ENCODE peak calls at places on chromosome X, in eight cellular contexts. One of them, this sample, is unnamed.

GRCh38 chrX:40156472-40157227 is 58.9 kb upstream of the BCOR start:
- DNase-seq in A549: no peak
- DNase-seq in AG09319: no peak
- DNase-seq in activated CD8-positive, alpha-beta memory T cell treated with anti-CD3 and anti-CD28 coated beads for 4 hours: no peak
- DNase-seq in D341Med: no peak
- DNase-seq in left ventricle myocardium inferior: no peak
- DNase-seq in posterior cingulate gyrus: no peak
- DNase-seq in T-helper 2 cell: no peak
- DNase-seq in this sample: no peak

GRCh38 chrX:139554367-139554766 is 23.8 kb downstream of the F9 start:
- DNase-seq in A549: no peak
- DNase-seq in AG09319: no peak
- DNase-seq in activated CD8-positive, alpha-beta memory T cell treated with anti-CD3 and anti-CD28 coated beads for 4 hours: no peak
- DNase-seq in D341Med: no peak
- DNase-seq in left ventricle myocardium inferior: no peak
- DNase-seq in posterior cingulate gyrus: no peak
- DNase-seq in T-helper 2 cell: no peak
- DNase-seq in this sample: no peak

GRCh38 chrX:70046978-70047377 is 2.8 kb downstream of the AWAT2 start:
- DNase-seq in A549: no peak
- DNase-seq in AG09319: peak; percentile 5
- DNase-seq in activated CD8-positive, alpha-beta memory T cell treated with anti-CD3 and anti-CD28 coated beads for 4 hours: no peak
- DNase-seq in D341Med: no peak
- DNase-seq in left ventricle myocardium inferior: no peak
- DNase-seq in posterior cingulate gyrus: no peak
- DNase-seq in T-helper 2 cell: no peak
- DNase-seq in this sample: no peak

GRCh38 chrX:27675493-27675892 is 85.3 kb downstream of the DCAF8L2 start:
- DNase-seq in A549: no peak
- DNase-seq in AG09319: no peak
- DNase-seq in activated CD8-positive, alpha-beta memory T cell treated with anti-CD3 and anti-CD28 coated beads for 4 hours: no peak
- DNase-seq in D341Med: no peak
- DNase-seq in left ventricle myocardium inferior: no peak
- DNase-seq in posterior cingulate gyrus: no peak
- DNase-seq in T-helper 2 cell: no peak
- DNase-seq in this sample: no peak

GRCh38 chrX:99242001-99242400 is 1168.1 kb downstream of the PCDH19 start:
- DNase-seq in A549: no peak
- DNase-seq in AG09319: no peak
- DNase-seq in activated CD8-positive, alpha-beta memory T cell treated with anti-CD3 and anti-CD28 coated beads for 4 hours: no peak
- DNase-seq in D341Med: no peak
- DNase-seq in left ventricle myocardium inferior: no peak
- DNase-seq in posterior cingulate gyrus: no peak
- DNase-seq in T-helper 2 cell: no peak
- DNase-seq in this sample: no peak

GRCh38 chrX:81355436-81355835 is 153.5 kb downstream of the SH3BGRL start:
- DNase-seq in A549: no peak
- DNase-seq in AG09319: no peak
- DNase-seq in activated CD8-positive, alpha-beta memory T cell treated with anti-CD3 and anti-CD28 coated beads for 4 hours: no peak
- DNase-seq in D341Med: no peak
- DNase-seq in left ventricle myocardium inferior: no peak
- DNase-seq in posterior cingulate gyrus: no peak
- DNase-seq in T-helper 2 cell: no peak
- DNase-seq in this sample: no peak

GRCh38 chrX:44903842-44904530 is 31.0 kb downstream of the KDM6A start:
- DNase-seq in A549: no peak
- DNase-seq in AG09319: no peak
- DNase-seq in activated CD8-positive, alpha-beta memory T cell treated with anti-CD3 and anti-CD28 coated beads for 4 hours: no peak
- DNase-seq in D341Med: no peak
- DNase-seq in left ventricle myocardium inferior: no peak
- DNase-seq in posterior cingulate gyrus: no peak
- DNase-seq in T-helper 2 cell: no peak
- DNase-seq in this sample: peak; percentile 34

GRCh38 chrX:151753313-151754041 is 18.9 kb downstream of the CNGA2 start:
- DNase-seq in A549: peak; percentile 50
- DNase-seq in AG09319: peak; percentile 19
- DNase-seq in activated CD8-positive, alpha-beta memory T cell treated with anti-CD3 and anti-CD28 coated beads for 4 hours: no peak
- DNase-seq in D341Med: peak; percentile 66
- DNase-seq in left ventricle myocardium inferior: peak; percentile 32
- DNase-seq in posterior cingulate gyrus: peak; percentile 48
- DNase-seq in T-helper 2 cell: no peak
- DNase-seq in this sample: peak; percentile 69

GRCh38 chrX:69232945-69233344 is 67.7 kb upstream of the PJA1 start:
- DNase-seq in A549: no peak
- DNase-seq in AG09319: no peak
- DNase-seq in activated CD8-positive, alpha-beta memory T cell treated with anti-CD3 and anti-CD28 coated beads for 4 hours: no peak
- DNase-seq in D341Med: peak; percentile 56
- DNase-seq in left ventricle myocardium inferior: no peak
- DNase-seq in posterior cingulate gyrus: no peak
- DNase-seq in T-helper 2 cell: no peak
- DNase-seq in this sample: peak; percentile 50

GRCh38 chrX:65985922-65986588 is 53.8 kb downstream of the VSIG4 start:
- DNase-seq in A549: peak; percentile 25
- DNase-seq in AG09319: peak; percentile 3
- DNase-seq in activated CD8-positive, alpha-beta memory T cell treated with anti-CD3 and anti-CD28 coated beads for 4 hours: peak; percentile 10
- DNase-seq in D341Med: peak; percentile 12
- DNase-seq in left ventricle myocardium inferior: no peak
- DNase-seq in posterior cingulate gyrus: no peak
- DNase-seq in T-helper 2 cell: no peak
- DNase-seq in this sample: peak; percentile 29

GRCh38 chrX:40418413-40419195 is 162.2 kb upstream of the ATP6AP2 start:
- DNase-seq in A549: no peak
- DNase-seq in AG09319: no peak
- DNase-seq in activated CD8-positive, alpha-beta memory T cell treated with anti-CD3 and anti-CD28 coated beads for 4 hours: no peak
- DNase-seq in D341Med: no peak
- DNase-seq in left ventricle myocardium inferior: no peak
- DNase-seq in posterior cingulate gyrus: no peak
- DNase-seq in T-helper 2 cell: no peak
- DNase-seq in this sample: no peak

GRCh38 chrX:11597479-11597878 is 68.2 kb downstream of the ARHGAP6 start:
- DNase-seq in A549: no peak
- DNase-seq in AG09319: no peak
- DNase-seq in activated CD8-positive, alpha-beta memory T cell treated with anti-CD3 and anti-CD28 coated beads for 4 hours: no peak
- DNase-seq in D341Med: no peak
- DNase-seq in left ventricle myocardium inferior: no peak
- DNase-seq in posterior cingulate gyrus: no peak
- DNase-seq in T-helper 2 cell: no peak
- DNase-seq in this sample: no peak

GRCh38 chrX:46703980-46704379 is 54.9 kb downstream of the SLC9A7 start:
- DNase-seq in A549: no peak
- DNase-seq in AG09319: no peak
- DNase-seq in activated CD8-positive, alpha-beta memory T cell treated with anti-CD3 and anti-CD28 coated beads for 4 hours: no peak
- DNase-seq in D341Med: no peak
- DNase-seq in left ventricle myocardium inferior: no peak
- DNase-seq in posterior cingulate gyrus: no peak
- DNase-seq in T-helper 2 cell: no peak
- DNase-seq in this sample: no peak

GRCh38 chrX:16722481-16722880 is 3.1 kb downstream of the SYAP1 start:
- DNase-seq in A549: no peak
- DNase-seq in AG09319: no peak
- DNase-seq in activated CD8-positive, alpha-beta memory T cell treated with anti-CD3 and anti-CD28 coated beads for 4 hours: no peak
- DNase-seq in D341Med: no peak
- DNase-seq in left ventricle myocardium inferior: no peak
- DNase-seq in posterior cingulate gyrus: no peak
- DNase-seq in T-helper 2 cell: no peak
- DNase-seq in this sample: no peak

GRCh38 chrX:154368630-154369452 is 5.6 kb downstream of the FLNA start:
- DNase-seq in A549: peak; percentile 68
- DNase-seq in AG09319: peak; percentile 79
- DNase-seq in activated CD8-positive, alpha-beta memory T cell treated with anti-CD3 and anti-CD28 coated beads for 4 hours: peak; percentile 90
- DNase-seq in D341Med: no peak
- DNase-seq in left ventricle myocardium inferior: peak; percentile 68
- DNase-seq in posterior cingulate gyrus: no peak
- DNase-seq in T-helper 2 cell: peak; percentile 83
- DNase-seq in this sample: peak; percentile 51

GRCh38 chrX:80237072-80237471 is 183.2 kb upstream of the TENT5D start:
- DNase-seq in A549: no peak
- DNase-seq in AG09319: no peak
- DNase-seq in activated CD8-positive, alpha-beta memory T cell treated with anti-CD3 and anti-CD28 coated beads for 4 hours: no peak
- DNase-seq in D341Med: no peak
- DNase-seq in left ventricle myocardium inferior: no peak
- DNase-seq in posterior cingulate gyrus: no peak
- DNase-seq in T-helper 2 cell: no peak
- DNase-seq in this sample: no peak

GRCh38 chrX:111719426-111720210 is 38.6 kb downstream of the ALG13 start:
- DNase-seq in A549: no peak
- DNase-seq in AG09319: no peak
- DNase-seq in activated CD8-positive, alpha-beta memory T cell treated with anti-CD3 and anti-CD28 coated beads for 4 hours: no peak
- DNase-seq in D341Med: no peak
- DNase-seq in left ventricle myocardium inferior: no peak
- DNase-seq in posterior cingulate gyrus: no peak
- DNase-seq in T-helper 2 cell: no peak
- DNase-seq in this sample: peak; percentile 35

GRCh38 chrX:37320541-37321203 is 28.5 kb upstream of the PRRG1 start:
- DNase-seq in A549: no peak
- DNase-seq in AG09319: no peak
- DNase-seq in activated CD8-positive, alpha-beta memory T cell treated with anti-CD3 and anti-CD28 coated beads for 4 hours: no peak
- DNase-seq in D341Med: no peak
- DNase-seq in left ventricle myocardium inferior: no peak
- DNase-seq in posterior cingulate gyrus: no peak
- DNase-seq in T-helper 2 cell: no peak
- DNase-seq in this sample: no peak

GRCh38 chrX:108264376-108264775 is 172.8 kb downstream of the ATG4A start:
- DNase-seq in A549: no peak
- DNase-seq in AG09319: no peak
- DNase-seq in activated CD8-positive, alpha-beta memory T cell treated with anti-CD3 and anti-CD28 coated beads for 4 hours: no peak
- DNase-seq in D341Med: no peak
- DNase-seq in left ventricle myocardium inferior: no peak
- DNase-seq in posterior cingulate gyrus: no peak
- DNase-seq in T-helper 2 cell: no peak
- DNase-seq in this sample: no peak

GRCh38 chrX:39165185-39165584 is 363.9 kb downstream of the MID1IP1 start:
- DNase-seq in A549: no peak
- DNase-seq in AG09319: no peak
- DNase-seq in activated CD8-positive, alpha-beta memory T cell treated with anti-CD3 and anti-CD28 coated beads for 4 hours: no peak
- DNase-seq in D341Med: no peak
- DNase-seq in left ventricle myocardium inferior: no peak
- DNase-seq in posterior cingulate gyrus: no peak
- DNase-seq in T-helper 2 cell: no peak
- DNase-seq in this sample: no peak

GRCh38 chrX:63250253-63250868 is 100.8 kb downstream of the SPIN4 start:
- DNase-seq in A549: peak; percentile 4
- DNase-seq in AG09319: peak; percentile 61
- DNase-seq in activated CD8-positive, alpha-beta memory T cell treated with anti-CD3 and anti-CD28 coated beads for 4 hours: no peak
- DNase-seq in D341Med: peak; percentile 37
- DNase-seq in left ventricle myocardium inferior: no peak
- DNase-seq in posterior cingulate gyrus: no peak
- DNase-seq in T-helper 2 cell: no peak
- DNase-seq in this sample: peak; percentile 82

GRCh38 chrX:116318672-116319071 is 117.7 kb upstream of the SLC6A14 start:
- DNase-seq in A549: no peak
- DNase-seq in AG09319: no peak
- DNase-seq in activated CD8-positive, alpha-beta memory T cell treated with anti-CD3 and anti-CD28 coated beads for 4 hours: no peak
- DNase-seq in D341Med: no peak
- DNase-seq in left ventricle myocardium inferior: no peak
- DNase-seq in posterior cingulate gyrus: no peak
- DNase-seq in T-helper 2 cell: no peak
- DNase-seq in this sample: no peak

GRCh38 chrX:22165732-22166457 is 106.8 kb upstream of the CBLL2 start:
- DNase-seq in A549: no peak
- DNase-seq in AG09319: no peak
- DNase-seq in activated CD8-positive, alpha-beta memory T cell treated with anti-CD3 and anti-CD28 coated beads for 4 hours: no peak
- DNase-seq in D341Med: no peak
- DNase-seq in left ventricle myocardium inferior: no peak
- DNase-seq in posterior cingulate gyrus: no peak
- DNase-seq in T-helper 2 cell: no peak
- DNase-seq in this sample: no peak

GRCh38 chrX:141673946-141674345 is 24.6 kb downstream of the SPANXD start:
- DNase-seq in A549: no peak
- DNase-seq in AG09319: no peak
- DNase-seq in activated CD8-positive, alpha-beta memory T cell treated with anti-CD3 and anti-CD28 coated beads for 4 hours: no peak
- DNase-seq in D341Med: no peak
- DNase-seq in left ventricle myocardium inferior: no peak
- DNase-seq in posterior cingulate gyrus: no peak
- DNase-seq in T-helper 2 cell: no peak
- DNase-seq in this sample: no peak

GRCh38 chrX:10794203-10794630 is 173.8 kb upstream of the MID1 start:
- DNase-seq in A549: no peak
- DNase-seq in AG09319: no peak
- DNase-seq in activated CD8-positive, alpha-beta memory T cell treated with anti-CD3 and anti-CD28 coated beads for 4 hours: no peak
- DNase-seq in D341Med: no peak
- DNase-seq in left ventricle myocardium inferior: no peak
- DNase-seq in posterior cingulate gyrus: no peak
- DNase-seq in T-helper 2 cell: no peak
- DNase-seq in this sample: no peak

GRCh38 chrX:148504412-148504950 is 4.1 kb downstream of the AFF2 start:
- DNase-seq in A549: no peak
- DNase-seq in AG09319: no peak
- DNase-seq in activated CD8-positive, alpha-beta memory T cell treated with anti-CD3 and anti-CD28 coated beads for 4 hours: no peak
- DNase-seq in D341Med: no peak
- DNase-seq in left ventricle myocardium inferior: no peak
- DNase-seq in posterior cingulate gyrus: no peak
- DNase-seq in T-helper 2 cell: no peak
- DNase-seq in this sample: peak; percentile 38

GRCh38 chrX:15939737-15940136 is 85.1 kb upstream of the AP1S2 start:
- DNase-seq in A549: no peak
- DNase-seq in AG09319: no peak
- DNase-seq in activated CD8-positive, alpha-beta memory T cell treated with anti-CD3 and anti-CD28 coated beads for 4 hours: no peak
- DNase-seq in D341Med: no peak
- DNase-seq in left ventricle myocardium inferior: no peak
- DNase-seq in posterior cingulate gyrus: no peak
- DNase-seq in T-helper 2 cell: no peak
- DNase-seq in this sample: no peak

GRCh38 chrX:24676403-24677024 is 17.2 kb upstream of the POLA1 start:
- DNase-seq in A549: peak; percentile 22
- DNase-seq in AG09319: no peak
- DNase-seq in activated CD8-positive, alpha-beta memory T cell treated with anti-CD3 and anti-CD28 coated beads for 4 hours: no peak
- DNase-seq in D341Med: peak; percentile 50
- DNase-seq in left ventricle myocardium inferior: no peak
- DNase-seq in posterior cingulate gyrus: no peak
- DNase-seq in T-helper 2 cell: no peak
- DNase-seq in this sample: peak; percentile 39

GRCh38 chrX:1321689-1322088 is 14.9 kb upstream of the IL3RA start:
- DNase-seq in A549: no peak
- DNase-seq in AG09319: no peak
- DNase-seq in activated CD8-positive, alpha-beta memory T cell treated with anti-CD3 and anti-CD28 coated beads for 4 hours: no peak
- DNase-seq in D341Med: no peak
- DNase-seq in left ventricle myocardium inferior: no peak
- DNase-seq in posterior cingulate gyrus: no peak
- DNase-seq in T-helper 2 cell: no peak
- DNase-seq in this sample: no peak

GRCh38 chrX:140501321-140501720 is 3.5 kb downstream of the SOX3 start:
- DNase-seq in A549: no peak
- DNase-seq in AG09319: no peak
- DNase-seq in activated CD8-positive, alpha-beta memory T cell treated with anti-CD3 and anti-CD28 coated beads for 4 hours: no peak
- DNase-seq in D341Med: no peak
- DNase-seq in left ventricle myocardium inferior: no peak
- DNase-seq in posterior cingulate gyrus: no peak
- DNase-seq in T-helper 2 cell: no peak
- DNase-seq in this sample: no peak

GRCh38 chrX:154348114-154348531 is 26.3 kb downstream of the FLNA start:
- DNase-seq in A549: no peak
- DNase-seq in AG09319: no peak
- DNase-seq in activated CD8-positive, alpha-beta memory T cell treated with anti-CD3 and anti-CD28 coated beads for 4 hours: no peak
- DNase-seq in D341Med: no peak
- DNase-seq in left ventricle myocardium inferior: no peak
- DNase-seq in posterior cingulate gyrus: no peak
- DNase-seq in T-helper 2 cell: no peak
- DNase-seq in this sample: no peak

GRCh38 chrX:1393871-1394615 is 2.1 kb upstream of the SLC25A6 start:
- DNase-seq in A549: no peak
- DNase-seq in AG09319: no peak
- DNase-seq in activated CD8-positive, alpha-beta memory T cell treated with anti-CD3 and anti-CD28 coated beads for 4 hours: no peak
- DNase-seq in D341Med: no peak
- DNase-seq in left ventricle myocardium inferior: no peak
- DNase-seq in posterior cingulate gyrus: peak; percentile 4
- DNase-seq in T-helper 2 cell: no peak
- DNase-seq in this sample: no peak

GRCh38 chrX:87392369-87392768 is 125.2 kb upstream of the KLHL4 start:
- DNase-seq in A549: no peak
- DNase-seq in AG09319: no peak
- DNase-seq in activated CD8-positive, alpha-beta memory T cell treated with anti-CD3 and anti-CD28 coated beads for 4 hours: no peak
- DNase-seq in D341Med: no peak
- DNase-seq in left ventricle myocardium inferior: no peak
- DNase-seq in posterior cingulate gyrus: no peak
- DNase-seq in T-helper 2 cell: no peak
- DNase-seq in this sample: no peak

GRCh38 chrX:72254835-72255234 is 16.0 kb upstream of the ERCC6L start:
- DNase-seq in A549: no peak
- DNase-seq in AG09319: no peak
- DNase-seq in activated CD8-positive, alpha-beta memory T cell treated with anti-CD3 and anti-CD28 coated beads for 4 hours: no peak
- DNase-seq in D341Med: no peak
- DNase-seq in left ventricle myocardium inferior: no peak
- DNase-seq in posterior cingulate gyrus: no peak
- DNase-seq in T-helper 2 cell: no peak
- DNase-seq in this sample: no peak

This sample was measured in HAP-1.